ENCODE peak calls at places on chromosomes 2 and 18, in seven cellular contexts. One of them, this sample, is unnamed.

GRCh38 chr2:240565267-240566202 is 2.7 kb upstream of the RNPEPL1 start:
- DNase-seq in CD8-positive, alpha-beta T cell: peak
- DNase-seq in lower lobe of right lung: peak
- DNase-seq in astrocyte: peak
- DNase-seq in heart right ventricle: peak
- DNase-seq in A549: peak
- DNase-seq in OCI-LY7: peak
- DNase-seq in this sample: peak

GRCh38 chr18:41484069-41484468 is 471.0 kb upstream of the PIK3C3 start:
- DNase-seq in CD8-positive, alpha-beta T cell: no peak
- DNase-seq in lower lobe of right lung: no peak
- DNase-seq in astrocyte: no peak
- DNase-seq in heart right ventricle: no peak
- DNase-seq in A549: no peak
- DNase-seq in OCI-LY7: no peak
- DNase-seq in this sample: no peak

GRCh38 chr2:68809324-68810240 is 61.6 kb downstream of the BMP10 start:
- DNase-seq in CD8-positive, alpha-beta T cell: no peak
- DNase-seq in lower lobe of right lung: no peak
- DNase-seq in astrocyte: no peak
- DNase-seq in heart right ventricle: no peak
- DNase-seq in A549: no peak
- DNase-seq in OCI-LY7: no peak
- DNase-seq in this sample: no peak

GRCh38 chr2:29834624-29835023 is 86.8 kb downstream of the ALK start:
- DNase-seq in CD8-positive, alpha-beta T cell: no peak
- DNase-seq in lower lobe of right lung: no peak
- DNase-seq in astrocyte: peak
- DNase-seq in heart right ventricle: no peak
- DNase-seq in A549: no peak
- DNase-seq in OCI-LY7: no peak
- DNase-seq in this sample: no peak

GRCh38 chr2:71505086-71505769 is 51.9 kb downstream of the DYSF start:
- DNase-seq in CD8-positive, alpha-beta T cell: no peak
- DNase-seq in lower lobe of right lung: no peak
- DNase-seq in astrocyte: no peak
- DNase-seq in heart right ventricle: peak
- DNase-seq in A549: no peak
- DNase-seq in OCI-LY7: no peak
- DNase-seq in this sample: no peak

GRCh38 chr2:118340103-118340502 is 251.8 kb downstream of the INSIG2 start:
- DNase-seq in CD8-positive, alpha-beta T cell: no peak
- DNase-seq in lower lobe of right lung: no peak
- DNase-seq in astrocyte: no peak
- DNase-seq in heart right ventricle: no peak
- DNase-seq in A549: no peak
- DNase-seq in OCI-LY7: no peak
- DNase-seq in this sample: no peak

GRCh38 chr2:195782156-195782555 is 125.1 kb downstream of the SLC39A10 start:
- DNase-seq in CD8-positive, alpha-beta T cell: no peak
- DNase-seq in lower lobe of right lung: no peak
- DNase-seq in astrocyte: peak
- DNase-seq in heart right ventricle: no peak
- DNase-seq in A549: no peak
- DNase-seq in OCI-LY7: no peak
- DNase-seq in this sample: no peak

GRCh38 chr2:121030523-121030922 is 254.5 kb downstream of the TFCP2L1 start:
- DNase-seq in CD8-positive, alpha-beta T cell: no peak
- DNase-seq in lower lobe of right lung: no peak
- DNase-seq in astrocyte: no peak
- DNase-seq in heart right ventricle: no peak
- DNase-seq in A549: no peak
- DNase-seq in OCI-LY7: no peak
- DNase-seq in this sample: no peak

GRCh38 chr2:4561206-4561605 is 857.8 kb downstream of the DCDC2C start:
- DNase-seq in CD8-positive, alpha-beta T cell: no peak
- DNase-seq in lower lobe of right lung: no peak
- DNase-seq in astrocyte: no peak
- DNase-seq in heart right ventricle: no peak
- DNase-seq in A549: no peak
- DNase-seq in OCI-LY7: peak
- DNase-seq in this sample: no peak

GRCh38 chr2:220188031-220188430 is 560.6 kb downstream of the SLC4A3 start:
- DNase-seq in CD8-positive, alpha-beta T cell: no peak
- DNase-seq in lower lobe of right lung: no peak
- DNase-seq in astrocyte: peak
- DNase-seq in heart right ventricle: no peak
- DNase-seq in A549: peak
- DNase-seq in OCI-LY7: no peak
- DNase-seq in this sample: no peak

DNA sequence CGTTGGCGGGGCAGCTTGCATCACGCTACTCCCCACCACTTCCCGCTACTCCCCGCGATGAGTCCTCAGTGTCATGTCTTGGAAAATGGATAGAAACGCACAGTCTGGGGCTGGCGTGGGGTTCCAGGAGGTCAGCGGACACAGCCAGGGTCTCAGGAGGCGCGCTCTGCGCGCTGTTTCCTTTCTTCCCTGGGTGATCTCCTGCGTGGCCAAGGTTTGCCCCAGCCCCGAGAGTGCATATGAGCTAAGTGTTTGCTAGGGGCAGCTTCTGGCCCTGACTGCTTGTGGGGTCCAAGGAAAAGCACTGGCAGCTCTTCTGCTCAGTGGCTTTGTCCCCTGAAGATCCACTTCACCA is 2.7 kb upstream of the HS6ST1 start:
- DNase-seq in CD8-positive, alpha-beta T cell: no peak
- DNase-seq in lower lobe of right lung: no peak
- DNase-seq in astrocyte: no peak
- DNase-seq in heart right ventricle: peak
- DNase-seq in A549: no peak
- DNase-seq in OCI-LY7: no peak
- DNase-seq in this sample: no peak
- H3K4me3 ChIP-seq in CD8-positive, alpha-beta T cell: peak
- H3K4me3 ChIP-seq in lower lobe of right lung: peak
- H3K4me3 ChIP-seq in astrocyte: no peak
- H3K4me3 ChIP-seq in heart right ventricle: peak
- H3K4me3 ChIP-seq in A549: peak
- H3K4me3 ChIP-seq in OCI-LY7: no peak
- H3K4me3 ChIP-seq in this sample: peak

GRCh38 chr18:12279781-12280531 is 25.8 kb downstream of the CIDEA start:
- DNase-seq in CD8-positive, alpha-beta T cell: no peak
- DNase-seq in lower lobe of right lung: no peak
- DNase-seq in astrocyte: no peak
- DNase-seq in heart right ventricle: peak
- DNase-seq in A549: no peak
- DNase-seq in OCI-LY7: no peak
- DNase-seq in this sample: no peak

GRCh38 chr18:12276736-12277554 is 22.8 kb downstream of the CIDEA start:
- DNase-seq in CD8-positive, alpha-beta T cell: no peak
- DNase-seq in lower lobe of right lung: no peak
- DNase-seq in astrocyte: no peak
- DNase-seq in heart right ventricle: no peak
- DNase-seq in A549: no peak
- DNase-seq in OCI-LY7: no peak
- DNase-seq in this sample: peak

GRCh38 chr18:12278153-12278764 is 24.1 kb downstream of the CIDEA start:
- DNase-seq in CD8-positive, alpha-beta T cell: no peak
- DNase-seq in lower lobe of right lung: no peak
- DNase-seq in astrocyte: no peak
- DNase-seq in heart right ventricle: no peak
- DNase-seq in A549: no peak
- DNase-seq in OCI-LY7: peak
- DNase-seq in this sample: no peak

GRCh38 chr18:12281861-12282260 is 26.2 kb upstream of the TUBB6 start:
- DNase-seq in CD8-positive, alpha-beta T cell: no peak
- DNase-seq in lower lobe of right lung: no peak
- DNase-seq in astrocyte: no peak
- DNase-seq in heart right ventricle: no peak
- DNase-seq in A549: no peak
- DNase-seq in OCI-LY7: no peak
- DNase-seq in this sample: no peak

DNA sequence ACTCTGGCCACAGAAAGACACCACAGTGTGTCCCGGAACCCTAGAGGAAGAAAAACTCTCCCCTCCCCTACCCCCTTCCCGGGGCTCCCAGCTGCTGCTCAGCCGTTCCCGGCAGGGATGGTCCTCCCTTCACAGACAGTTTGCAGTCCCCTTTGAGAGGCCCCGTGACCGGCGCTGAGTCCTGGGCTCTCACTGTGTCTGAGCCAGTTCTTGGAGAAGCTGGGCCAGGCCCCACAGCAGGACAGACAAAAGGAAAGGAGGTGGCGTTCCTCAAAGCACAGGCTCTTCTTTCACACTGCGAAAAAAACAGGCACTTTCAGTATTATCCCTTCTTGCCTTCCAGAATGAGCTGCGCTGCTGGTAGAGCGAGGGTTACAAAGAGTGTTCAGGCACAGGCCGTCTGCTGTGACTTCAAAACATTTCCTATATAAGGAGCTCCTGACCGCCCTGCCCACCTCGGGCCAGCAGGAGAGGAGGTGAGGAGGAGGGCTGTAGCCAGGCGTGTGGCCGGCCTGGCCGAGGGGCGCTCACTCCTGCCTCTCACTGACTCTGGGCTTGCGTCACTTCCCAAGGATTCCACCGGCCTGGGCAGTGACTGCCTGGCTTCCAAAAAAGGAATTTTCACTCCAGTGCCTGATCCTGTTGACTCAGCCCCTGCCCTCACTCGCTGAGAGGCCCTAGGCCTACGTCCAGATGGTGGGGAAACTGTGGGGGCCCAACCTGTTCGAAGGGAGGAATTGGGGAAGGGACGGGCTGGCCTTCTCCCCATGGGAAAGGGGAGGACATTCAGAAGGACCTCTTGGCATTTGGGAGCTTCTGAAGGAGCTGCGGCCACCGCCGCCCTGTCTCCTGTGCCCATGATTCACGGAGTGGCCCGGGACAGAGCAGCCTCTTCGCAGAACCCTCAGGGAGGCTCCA is 24.9 kb downstream of the CIDEA start:
- DNase-seq in CD8-positive, alpha-beta T cell: no peak
- DNase-seq in lower lobe of right lung: peak
- DNase-seq in astrocyte: peak
- DNase-seq in heart right ventricle: peak
- DNase-seq in A549: no peak
- DNase-seq in OCI-LY7: no peak
- DNase-seq in this sample: peak
- TF ChIP-seq CTCF in CD8-positive, alpha-beta T cell: no peak
- TF ChIP-seq CTCF in lower lobe of right lung: no peak
- TF ChIP-seq CTCF in astrocyte: no peak
- TF ChIP-seq CTCF in heart right ventricle: no peak
- TF ChIP-seq CTCF in A549: no peak
- TF ChIP-seq CTCF in OCI-LY7: no peak
- TF ChIP-seq CTCF in this sample: peak

DNA sequence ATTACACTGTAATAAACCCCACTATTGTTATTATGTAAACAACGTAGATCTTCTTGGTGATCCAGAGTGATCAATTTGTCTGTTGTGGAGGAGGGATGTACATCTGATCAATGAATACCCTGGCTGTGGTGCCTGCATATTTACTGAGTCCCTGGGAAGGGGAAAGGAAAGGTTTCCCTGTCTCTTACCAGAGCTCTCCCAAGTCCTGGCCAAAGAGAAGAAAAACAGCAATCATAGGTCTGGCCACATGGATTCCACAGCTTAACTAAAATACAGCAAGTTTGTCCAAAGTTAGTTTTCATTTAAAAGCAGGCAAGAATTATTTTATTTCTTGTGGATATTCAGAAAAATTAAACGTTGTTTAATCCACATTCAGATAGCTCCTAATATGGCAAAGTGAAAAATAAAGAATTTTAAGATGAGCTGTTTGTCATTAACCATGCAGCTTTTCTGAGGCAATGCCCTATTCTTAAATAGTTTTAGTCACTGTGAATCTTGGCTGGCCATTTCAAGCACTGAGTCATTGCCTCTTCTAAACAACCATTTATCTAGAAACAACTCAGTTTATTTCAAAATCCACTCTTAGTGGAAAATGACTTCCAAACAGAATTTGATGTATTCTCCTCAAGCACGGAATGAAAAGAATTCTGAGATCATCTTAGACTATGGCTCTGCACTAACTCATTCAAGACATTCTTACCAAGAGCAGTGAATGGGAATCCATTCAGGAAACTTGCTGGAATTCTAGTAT is 1004.4 kb upstream of the CDH2 start:
- DNase-seq in CD8-positive, alpha-beta T cell: no peak
- DNase-seq in lower lobe of right lung: no peak
- DNase-seq in astrocyte: peak
- DNase-seq in heart right ventricle: no peak
- DNase-seq in A549: no peak
- DNase-seq in OCI-LY7: no peak
- DNase-seq in this sample: no peak
- H3K27ac ChIP-seq in CD8-positive, alpha-beta T cell: no peak
- H3K27ac ChIP-seq in lower lobe of right lung: peak
- H3K27ac ChIP-seq in astrocyte: peak
- H3K27ac ChIP-seq in heart right ventricle: peak
- H3K27ac ChIP-seq in A549: peak
- H3K27ac ChIP-seq in OCI-LY7: no peak
- H3K27ac ChIP-seq in this sample: peak

GRCh38 chr2:37348155-37348554 is 3.7 kb downstream of the QPCT start:
- DNase-seq in CD8-positive, alpha-beta T cell: no peak
- DNase-seq in lower lobe of right lung: no peak
- DNase-seq in astrocyte: no peak
- DNase-seq in heart right ventricle: no peak
- DNase-seq in A549: no peak
- DNase-seq in OCI-LY7: no peak
- DNase-seq in this sample: no peak

GRCh38 chr2:37344453-37345361 is at the start of gene QPCT:
- DNase-seq in CD8-positive, alpha-beta T cell: peak
- DNase-seq in lower lobe of right lung: peak
- DNase-seq in astrocyte: peak
- DNase-seq in heart right ventricle: peak
- DNase-seq in A549: peak
- DNase-seq in OCI-LY7: peak
- DNase-seq in this sample: peak

GRCh38 chr2:37342636-37343211 is 1.7 kb upstream of the QPCT start:
- DNase-seq in CD8-positive, alpha-beta T cell: no peak
- DNase-seq in lower lobe of right lung: no peak
- DNase-seq in astrocyte: no peak
- DNase-seq in heart right ventricle: peak
- DNase-seq in A549: no peak
- DNase-seq in OCI-LY7: no peak
- DNase-seq in this sample: no peak

GRCh38 chr2:37340637-37341036 is 3.8 kb upstream of the QPCT start:
- DNase-seq in CD8-positive, alpha-beta T cell: no peak
- DNase-seq in lower lobe of right lung: no peak
- DNase-seq in astrocyte: no peak
- DNase-seq in heart right ventricle: no peak
- DNase-seq in A549: no peak
- DNase-seq in OCI-LY7: no peak
- DNase-seq in this sample: no peak

GRCh38 chr2:37343537-37344434 is 644 bp upstream of the QPCT start:
- DNase-seq in CD8-positive, alpha-beta T cell: no peak
- DNase-seq in lower lobe of right lung: no peak
- DNase-seq in astrocyte: peak
- DNase-seq in heart right ventricle: no peak
- DNase-seq in A549: peak
- DNase-seq in OCI-LY7: peak
- DNase-seq in this sample: no peak
- H3K4me3 ChIP-seq in CD8-positive, alpha-beta T cell: no peak
- H3K4me3 ChIP-seq in lower lobe of right lung: peak
- H3K4me3 ChIP-seq in astrocyte: peak
- H3K4me3 ChIP-seq in heart right ventricle: peak
- H3K4me3 ChIP-seq in A549: peak
- H3K4me3 ChIP-seq in OCI-LY7: peak
- H3K4me3 ChIP-seq in this sample: peak

GRCh38 chr2:153584244-153584643 is 105.7 kb upstream of the RPRM start:
- DNase-seq in CD8-positive, alpha-beta T cell: no peak
- DNase-seq in lower lobe of right lung: no peak
- DNase-seq in astrocyte: no peak
- DNase-seq in heart right ventricle: no peak
- DNase-seq in A549: no peak
- DNase-seq in OCI-LY7: no peak
- DNase-seq in this sample: no peak
- TF ChIP-seq CTCF in CD8-positive, alpha-beta T cell: no peak
- TF ChIP-seq CTCF in lower lobe of right lung: no peak
- TF ChIP-seq CTCF in astrocyte: no peak
- TF ChIP-seq CTCF in heart right ventricle: no peak
- TF ChIP-seq CTCF in A549: no peak
- TF ChIP-seq CTCF in OCI-LY7: no peak
- TF ChIP-seq CTCF in this sample: no peak

This sample was measured in tibial artery.